ENCODE peak calls at places on chromosomes 7 and 10, in five cellular contexts. T is H54; C is stimulated activated CD4-positive, alpha-beta T cell treated with anti-CD3 and anti-CD28 coated beads, Interleukin-15, amount 100 ng/mL, for 24 hours; A is fibroblast of mammary gland; E is NCI-H1092 treated with DMSO at 0.1 percent for 48 hours. D is an unnamed sample.
A peak's percentile ranks its signal among the peaks of the same experiment; 100 is the strongest.

GRCh38 chr7:141362580-141363435 is 188.4 kb upstream of the AGK start:
- DNase-seq in C (no peak), E (no peak), T (peak; percentile 75), A (peak; percentile 90), D (peak; percentile 88)

GRCh38 chr10:34526186-34526585 is 288.9 kb downstream of the PARD3 start:
- DNase-seq in E (no peak), C (no peak), A (peak; percentile 52), T (no peak), D (peak; percentile 70)

GRCh38 chr7:82605247-82605864 is 161.8 kb upstream of the CACNA2D1 start:
- DNase-seq in C (peak; percentile 5), T (no peak), E (peak; percentile 78), A (peak; percentile 47), D (no peak)

GRCh38 chr10:10780746-10781145 is 236.9 kb upstream of the CELF2 start:
- DNase-seq in T (no peak), C (no peak), A (peak; percentile 34), E (no peak), D (peak; percentile 47)

GRCh38 chr10:29392376-29393021 is 103.6 kb downstream of the LYZL1 start:
- DNase-seq in A (peak; percentile 41), C (peak; percentile 56), T (peak; percentile 23), E (peak; percentile 63), D (no peak)

GRCh38 chr7:7641129-7641663 is 644 bp downstream of the UMAD1 start:
- DNase-seq in C (no peak), E (no peak), T (no peak), A (peak; percentile 28), D (no peak)

GRCh38 chr7:155935726-155936125 is 123.5 kb upstream of the SHH start:
- DNase-seq in A (no peak), T (no peak), E (no peak), C (no peak), D (no peak)

GRCh38 chr10:114401195-114401741 is 3.0 kb downstream of the AFAP1L2 start:
- DNase-seq in A (peak; percentile 93), E (no peak), T (no peak), C (no peak), D (peak; percentile 65)

GRCh38 chr7:24073651-24074420 is 210.2 kb upstream of the NPY start:
- DNase-seq in C (no peak), T (no peak), E (no peak), A (no peak), D (no peak)

GRCh38 chr10:79385804-79386531 is 38.7 kb downstream of the PPIF start:
- DNase-seq in E (no peak), A (no peak), C (peak; percentile 1), T (no peak), D (no peak)

GRCh38 chr7:41758321-41758720 is 55.4 kb upstream of the INHBA start:
- DNase-seq in C (no peak), E (no peak), A (no peak), T (no peak), D (no peak)

GRCh38 chr7:142646274-142646895 is 102.9 kb upstream of the PRSS1 start:
- DNase-seq in C (no peak), T (no peak), E (no peak), A (no peak), D (no peak)

GRCh38 chr10:120394446-120394845 is 62.6 kb upstream of the PLPP4 start:
- DNase-seq in A (peak; percentile 21), C (no peak), E (no peak), T (no peak), D (peak; percentile 46)

GRCh38 chr7:151059362-151060112 is at the start of gene SLC4A2:
- DNase-seq in E (peak; percentile 67), C (peak; percentile 81), T (peak; percentile 79), A (peak; percentile 59), D (no peak)

GRCh38 chr7:148962823-148963582 is 65.3 kb downstream of the PDIA4 start:
- DNase-seq in C (peak; percentile 70), E (peak; percentile 93), A (peak; percentile 73), T (no peak), D (peak; percentile 22)

GRCh38 chr7:76211216-76211615 is 9.5 kb downstream of the SRRM3 start:
- DNase-seq in C (no peak), T (no peak), E (no peak), A (no peak), D (no peak)

GRCh38 chr7:141220263-141220662 is 146.4 kb downstream of the TMEM178B start:
- DNase-seq in C (no peak), T (peak; percentile 38), A (peak; percentile 17), E (peak; percentile 83), D (no peak)

GRCh38 chr10:8060010-8060703 is 5.7 kb downstream of the GATA3 start:
- DNase-seq in A (no peak), E (no peak), T (no peak), C (peak; percentile 84), D (peak; percentile 67)

GRCh38 chr10:75202321-75203096 is 8.1 kb upstream of the VDAC2 start:
- DNase-seq in E (no peak), T (peak; percentile 68), A (peak; percentile 72), C (no peak), D (peak; percentile 46)

GRCh38 chr10:129445445-129445844 is 21.6 kb upstream of the MGMT start:
- DNase-seq in A (no peak), E (no peak), C (no peak), T (no peak), D (no peak)

GRCh38 chr10:130709415-130709814 is 573.2 kb downstream of the GLRX3 start:
- DNase-seq in C (no peak), E (no peak), T (no peak), A (no peak), D (no peak)

GRCh38 chr7:641269-641671 is 85.2 kb upstream of the DNAAF5 start:
- DNase-seq in A (no peak), C (no peak), E (no peak), T (no peak), D (peak; percentile 16)

GRCh38 chr10:63446716-63447440 is 18.9 kb downstream of the JMJD1C start:
- DNase-seq in A (no peak), C (no peak), T (no peak), E (no peak), D (no peak)

GRCh38 chr7:106603300-106603699 is 57.7 kb downstream of the CCDC71L start:
- DNase-seq in T (no peak), C (no peak), A (no peak), E (no peak), D (no peak)

GRCh38 chr10:24299587-24300258 is 90.8 kb downstream of the KIAA1217 start:
- DNase-seq in A (no peak), T (no peak), E (no peak), C (no peak), D (peak; percentile 93)

GRCh38 chr7:148918058-148918596 is 34.0 kb upstream of the EZH2 start:
- DNase-seq in C (no peak), A (no peak), T (no peak), E (no peak), D (no peak)

GRCh38 chr7:455110-455928 is 64.3 kb downstream of the PDGFA start:
- DNase-seq in C (no peak), T (no peak), E (peak; percentile 67), A (no peak), D (no peak)

D was measured in astrocyte.